ENCODE peak calls at places on chromosomes 4 and X, in eight cellular contexts. R is RWPE1; X is fibroblast of gingiva; J is esophagus muscularis mucosa; K is stimulated activated CD4-positive, alpha-beta T cell treated with anti-CD3 and anti-CD28 coated beads, Interleukin-2, amount 100 ng/mL, for 24 hours; V is ACHN; G is nucleus accumbens; Y is stimulated activated CD8-positive, alpha-beta memory T cell treated with anti-CD3 and anti-CD28 coated beads, Interleukin-15, amount 100 ng/mL, for 4 hours. U is an unnamed sample.
A peak's percentile ranks its signal among the peaks of the same experiment; 100 is the strongest.

GRCh38 chrX:147565239-147565638 is 346.5 kb upstream of the FMR1 start:
- DNase-seq in R (peak; percentile 1), X (no peak), J (no peak), K (no peak), V (no peak), G (no peak), Y (no peak), U (no peak)

GRCh38 chrX:30935985-30936384 is 46.9 kb upstream of the TAB3 start:
- DNase-seq in R (peak; percentile 11), X (no peak), J (no peak), K (no peak), V (peak; percentile 25), G (no peak), Y (no peak), U (no peak)

GRCh38 chrX:134520860-134521390 is 61.0 kb downstream of the HPRT1 start:
- DNase-seq in R (peak; percentile 30), X (peak; percentile 56), J (no peak), K (no peak), V (peak; percentile 53), G (no peak), Y (no peak), U (peak; percentile 16)

GRCh38 chrX:106955004-106955772 is 35.0 kb downstream of the CLDN2 start:
- DNase-seq in R (no peak), X (peak; percentile 23), J (no peak), K (no peak), V (no peak), G (no peak), Y (no peak), U (no peak)

GRCh38 chrX:130401415-130402210 is at the start of gene RBMX2:
- DNase-seq in R (peak; percentile 89), X (peak; percentile 70), J (no peak), K (peak; percentile 66), V (peak; percentile 67), G (peak; percentile 49), Y (peak; percentile 36), U (peak; percentile 69)

GRCh38 chrX:19514791-19515614 is at the start of gene MAP3K15:
- DNase-seq in R (no peak), X (no peak), J (no peak), K (no peak), V (peak; percentile 50), G (no peak), Y (no peak), U (peak; percentile 32)

GRCh38 chr4:3605491-3605890 is 73.3 kb upstream of the LRPAP1 start:
- DNase-seq in R (no peak), X (no peak), J (no peak), K (no peak), V (no peak), G (no peak), Y (no peak), U (no peak)

GRCh38 chr4:81460115-81460836 is 11.4 kb downstream of the RASGEF1B start:
- DNase-seq in R (no peak), X (no peak), J (no peak), K (no peak), V (no peak), G (no peak), Y (no peak), U (no peak)

GRCh38 chrX:31179203-31179602 is 107.4 kb upstream of the FTHL17 start:
- DNase-seq in R (no peak), X (no peak), J (no peak), K (no peak), V (no peak), G (no peak), Y (no peak), U (no peak)

GRCh38 chr4:25773358-25773757 is 89.4 kb downstream of the SEL1L3 start:
- DNase-seq in R (no peak), X (no peak), J (no peak), K (no peak), V (no peak), G (no peak), Y (no peak), U (no peak)

GRCh38 chrX:2767631-2768455 is 16.0 kb downstream of the XG start:
- DNase-seq in R (peak; percentile 32), X (peak; percentile 60), J (no peak), K (no peak), V (no peak), G (no peak), Y (no peak), U (no peak)

GRCh38 chr4:113952452-113953029 is 26.9 kb downstream of the ARSJ start:
- DNase-seq in R (peak; percentile 35), X (peak; percentile 32), J (no peak), K (peak; percentile 31), V (peak; percentile 57), G (no peak), Y (no peak), U (peak; percentile 1)

GRCh38 chr4:169074117-169074516 is 64.1 kb upstream of the CBR4 start:
- DNase-seq in R (no peak), X (no peak), J (no peak), K (no peak), V (no peak), G (no peak), Y (no peak), U (no peak)

GRCh38 chrX:23959781-23960180 is 52.0 kb downstream of the CXorf58 start:
- DNase-seq in R (no peak), X (no peak), J (no peak), K (no peak), V (no peak), G (no peak), Y (no peak), U (no peak)

GRCh38 chrX:124217289-124218251 is 114.9 kb upstream of the TEX13D start:
- DNase-seq in R (peak; percentile 5), X (no peak), J (no peak), K (peak; percentile 61), V (no peak), G (peak; percentile 1), Y (peak; percentile 46), U (no peak)

GRCh38 chr4:179867300-179867878 is 2375.8 kb upstream of the TENM3 start:
- DNase-seq in R (peak; percentile 7), X (no peak), J (no peak), K (no peak), V (peak; percentile 66), G (peak; percentile 0), Y (no peak), U (peak; percentile 26)

GRCh38 chr4:116628598-116628997 is 456.8 kb downstream of the TRAM1L1 start:
- DNase-seq in R (no peak), X (no peak), J (no peak), K (no peak), V (no peak), G (no peak), Y (no peak), U (no peak)

GRCh38 chr4:55920571-55920970 is 28.2 kb upstream of the CEP135 start:
- DNase-seq in R (no peak), X (no peak), J (no peak), K (no peak), V (no peak), G (no peak), Y (no peak), U (no peak)

GRCh38 chr4:11724731-11725130 is 296.0 kb upstream of the HS3ST1 start:
- DNase-seq in R (peak; percentile 38), X (peak; percentile 46), J (no peak), K (no peak), V (no peak), G (no peak), Y (no peak), U (no peak)

GRCh38 chrX:31099536-31100090 is 27.8 kb upstream of the FTHL17 start:
- DNase-seq in R (no peak), X (no peak), J (no peak), K (no peak), V (no peak), G (no peak), Y (no peak), U (no peak)

GRCh38 chr4:157242871-157243270 is 22.3 kb downstream of the GRIA2 start:
- DNase-seq in R (no peak), X (no peak), J (no peak), K (no peak), V (no peak), G (no peak), Y (no peak), U (no peak)

GRCh38 chr4:76779740-76780459 is 118.0 kb downstream of the SOWAHB start:
- DNase-seq in R (no peak), X (no peak), J (no peak), K (no peak), V (no peak), G (no peak), Y (no peak), U (no peak)

GRCh38 chrX:9597361-9598035 is 132.6 kb downstream of the TBL1X start:
- DNase-seq in R (no peak), X (peak; percentile 66), J (no peak), K (no peak), V (no peak), G (no peak), Y (no peak), U (no peak)

GRCh38 chr4:11608992-11609391 is 180.3 kb upstream of the HS3ST1 start:
- DNase-seq in R (no peak), X (no peak), J (no peak), K (no peak), V (no peak), G (no peak), Y (no peak), U (no peak)

GRCh38 chr4:109879636-109880314 is 31.9 kb downstream of the LRIT3 start:
- DNase-seq in R (no peak), X (no peak), J (no peak), K (no peak), V (no peak), G (no peak), Y (no peak), U (no peak)

GRCh38 chr4:2341261-2341841 is 77.1 kb downstream of the ZFYVE28 start:
- DNase-seq in R (no peak), X (no peak), J (no peak), K (peak; percentile 6), V (no peak), G (no peak), Y (no peak), U (no peak)

GRCh38 chr4:184364100-184364921 is 110.0 kb downstream of the IRF2 start:
- DNase-seq in R (no peak), X (no peak), J (no peak), K (no peak), V (peak; percentile 83), G (no peak), Y (no peak), U (no peak)

GRCh38 chr4:8109406-8110065 is 49.1 kb downstream of the ABLIM2 start:
- DNase-seq in R (no peak), X (no peak), J (no peak), K (no peak), V (no peak), G (no peak), Y (no peak), U (no peak)

GRCh38 chr4:183201331-183201730 is 102.3 kb downstream of the WWC2 start:
- DNase-seq in R (peak; percentile 79), X (peak; percentile 48), J (no peak), K (no peak), V (no peak), G (no peak), Y (no peak), U (no peak)

GRCh38 chr4:133320576-133321170 is 171.6 kb downstream of the PCDH10 start:
- DNase-seq in R (peak; percentile 21), X (peak; percentile 9), J (no peak), K (no peak), V (peak; percentile 41), G (no peak), Y (no peak), U (peak; percentile 5)

GRCh38 chrX:123336666-123337065 is 152.6 kb downstream of the GRIA3 start:
- DNase-seq in R (no peak), X (no peak), J (no peak), K (no peak), V (no peak), G (no peak), Y (no peak), U (no peak)

GRCh38 chr4:27081675-27082579 is 221.3 kb downstream of the STIM2 start:
- DNase-seq in R (no peak), X (no peak), J (no peak), K (no peak), V (no peak), G (no peak), Y (no peak), U (no peak)

GRCh38 chrX:22184096-22184495 is 88.6 kb upstream of the CBLL2 start:
- DNase-seq in R (no peak), X (no peak), J (no peak), K (no peak), V (no peak), G (no peak), Y (no peak), U (no peak)

GRCh38 chr4:17722361-17722710 is 59.1 kb downstream of the FAM184B start:
- DNase-seq in R (no peak), X (no peak), J (no peak), K (no peak), V (no peak), G (peak; percentile 35), Y (no peak), U (no peak)